ENCODE peak calls at places on chromosomes 4 and X, in six cellular contexts. W is AG04449, O is epithelial cell of esophagus, Z is GM12865, B is foreskin fibroblast, R is fibroblast of lung. F is an unnamed sample.

GRCh38 chrX:103211012-103211715 is 3.7 kb upstream of the BEX4 start:
- DNase-seq in W (no peak), Z (peak), R (peak), O (peak), B (peak), F (peak)

GRCh38 chrX:8042304-8042703 is 115.1 kb upstream of the PNPLA4 start:
- DNase-seq in O (peak), R (no peak), W (no peak), B (no peak), Z (no peak), F (no peak)

GRCh38 chr4:8289956-8290700 is 20.6 kb downstream of the HTRA3 start:
- DNase-seq in Z (no peak), R (no peak), B (no peak), W (no peak), O (no peak), F (no peak)

GRCh38 chr4:37693450-37694190 is 7.4 kb upstream of the RELL1 start:
- DNase-seq in O (peak), W (peak), B (peak), R (peak), Z (no peak), F (peak)

GRCh38 chr4:167218022-167218608 is 16.2 kb downstream of the SPOCK3 start:
- DNase-seq in B (no peak), Z (no peak), R (no peak), W (no peak), O (peak), F (no peak)

GRCh38 chrX:71911023-71911730 is 532 bp downstream of the NHSL2 start:
- DNase-seq in Z (no peak), B (no peak), W (no peak), O (peak), R (no peak), F (no peak)

GRCh38 chrX:119093991-119094741 is 21.4 kb downstream of the CT47C1 start:
- DNase-seq in Z (no peak), W (no peak), O (peak), R (no peak), B (peak), F (no peak)

GRCh38 chr4:23805381-23805780 is 84.5 kb downstream of the PPARGC1A start:
- DNase-seq in Z (no peak), O (no peak), R (peak), W (no peak), B (no peak), F (no peak)

GRCh38 chr4:73341454-73341853 is 62.6 kb upstream of the ALB start:
- DNase-seq in B (peak), Z (peak), R (peak), O (peak), W (no peak), F (peak)

GRCh38 chr4:145285928-145286327 is 105.5 kb upstream of the OTUD4 start:
- DNase-seq in Z (no peak), W (no peak), O (peak), B (peak), R (no peak), F (no peak)

GRCh38 chr4:177119021-177119461 is 190.6 kb upstream of the NEIL3 start:
- DNase-seq in R (peak), Z (no peak), O (no peak), W (no peak), B (no peak), F (peak)

GRCh38 chr4:96472103-96472867 is 632.4 kb downstream of the PDHA2 start:
- DNase-seq in R (no peak), O (peak), W (no peak), Z (no peak), B (no peak), F (no peak)

GRCh38 chr4:90152024-90152423 is 24.8 kb downstream of the CCSER1 start:
- DNase-seq in B (no peak), O (no peak), Z (no peak), R (no peak), W (no peak), F (no peak)

GRCh38 chrX:7147978-7148824 is at the start of gene PUDP:
- DNase-seq in Z (peak), W (no peak), O (peak), R (peak), B (peak), F (peak)

GRCh38 chr4:133866328-133866699 is 335.3 kb downstream of the PABPC4L start:
- DNase-seq in O (no peak), Z (no peak), W (no peak), B (no peak), R (peak), F (peak)

GRCh38 chrX:9318213-9318612 is 146.6 kb upstream of the TBL1X start:
- DNase-seq in B (no peak), W (no peak), Z (no peak), O (no peak), R (no peak), F (no peak)

GRCh38 chr4:8247047-8247930 is 22.3 kb upstream of the HTRA3 start:
- DNase-seq in O (no peak), B (no peak), W (no peak), Z (no peak), R (peak), F (no peak)

GRCh38 chr4:145299380-145300076 is 119.1 kb upstream of the OTUD4 start:
- DNase-seq in Z (peak), O (peak), W (peak), R (peak), B (peak), F (no peak)

GRCh38 chrX:2538016-2538415 is 37.2 kb upstream of the DHRSX start:
- DNase-seq in W (no peak), Z (no peak), O (no peak), B (no peak), R (no peak), F (no peak)

GRCh38 chr4:114615435-114615834 is 16.8 kb downstream of the UGT8 start:
- DNase-seq in B (no peak), W (no peak), R (no peak), Z (no peak), O (no peak), F (no peak)

GRCh38 chr4:145804134-145804533 is 124.2 kb downstream of the C4orf51 start:
- DNase-seq in O (peak), R (peak), B (peak), W (peak), Z (no peak), F (peak)

GRCh38 chr4:152169666-152170065 is 366.2 kb downstream of the FBXW7 start:
- DNase-seq in R (no peak), O (no peak), W (no peak), B (no peak), Z (no peak), F (no peak)

GRCh38 chr4:77021614-77022089 is 54.1 kb downstream of the CCNI start:
- DNase-seq in B (peak), W (peak), Z (no peak), R (peak), O (peak), F (no peak)

GRCh38 chrX:23884427-23885024 is 23.2 kb downstream of the APOO start:
- DNase-seq in W (no peak), R (no peak), B (peak), O (peak), Z (no peak), F (no peak)

GRCh38 chrX:153644356-153645125 is 2.5 kb upstream of the DUSP9 start:
- DNase-seq in B (no peak), O (no peak), R (no peak), Z (no peak), W (no peak), F (no peak)

GRCh38 chr4:2723751-2724150 is 32.4 kb downstream of the TNIP2 start:
- DNase-seq in Z (no peak), W (no peak), R (no peak), B (no peak), O (no peak), F (no peak)

GRCh38 chr4:2716236-2716635 is 39.9 kb downstream of the TNIP2 start:
- DNase-seq in B (no peak), O (no peak), Z (no peak), W (no peak), R (no peak), F (no peak)

GRCh38 chr4:2722033-2722432 is 34.1 kb downstream of the TNIP2 start:
- DNase-seq in R (no peak), W (no peak), B (no peak), O (no peak), Z (no peak), F (no peak)

GRCh38 chr4:2725380-2725779 is 30.8 kb downstream of the TNIP2 start:
- DNase-seq in Z (no peak), R (no peak), B (no peak), W (no peak), O (no peak), F (no peak)

DNA sequence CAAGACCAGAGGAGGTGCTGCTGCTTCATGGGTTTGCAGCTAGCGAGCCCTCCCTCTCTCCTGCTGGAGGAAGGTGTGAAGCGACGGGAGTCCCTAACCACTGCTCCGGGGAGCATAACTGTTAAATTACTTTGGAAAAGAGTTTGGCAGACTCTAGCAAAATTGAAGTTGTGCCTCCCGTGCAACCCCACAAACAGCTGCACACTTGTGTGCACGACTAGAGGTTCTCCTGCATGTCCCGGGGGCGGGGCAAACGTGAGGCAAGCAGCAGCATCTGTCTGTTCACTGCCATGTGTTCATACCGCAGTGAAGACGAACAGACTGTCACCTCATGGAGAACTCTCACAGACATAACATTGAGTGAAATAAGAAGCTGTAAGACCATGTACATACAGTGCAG is 34.5 kb downstream of the TNIP2 start:
- DNase-seq in B (no peak), O (no peak), W (no peak), Z (no peak), R (no peak), F (no peak)
- TF ChIP-seq CTCF in B (no peak), O (no peak), W (no peak), Z (no peak), R (no peak), F (no peak)

GRCh38 chrX:30576881-30577280 is 685 bp downstream of the TASL start:
- DNase-seq in B (no peak), W (no peak), O (no peak), R (no peak), Z (peak), F (no peak)
- H3K4me3 ChIP-seq in B (no peak), W (no peak), O (no peak), R (no peak), Z (peak), F (no peak)

GRCh38 chr4:17762705-17763104 is 18.7 kb downstream of the FAM184B start:
- DNase-seq in Z (peak), W (no peak), B (peak), R (peak), O (peak), F (peak)
- TF ChIP-seq CTCF in Z (peak), W (no peak), B (peak), R (peak), O (peak), F (peak)

GRCh38 chr4:2817701-2818350 is 24.9 kb downstream of the SH3BP2 start:
- DNase-seq in R (no peak), Z (no peak), O (peak), W (no peak), B (no peak), F (no peak)

GRCh38 chr4:2816401-2816954 is 23.6 kb downstream of the SH3BP2 start:
- DNase-seq in O (no peak), W (no peak), Z (no peak), B (no peak), R (no peak), F (no peak)

GRCh38 chr4:2818351-2818939 is 25.2 kb upstream of the ADD1 start:
- DNase-seq in B (no peak), W (no peak), R (no peak), Z (no peak), O (no peak), F (no peak)

GRCh38 chr4:2819244-2820215 is 24.1 kb upstream of the ADD1 start:
- DNase-seq in Z (no peak), W (no peak), R (no peak), B (no peak), O (no peak), F (no peak)

DNA sequence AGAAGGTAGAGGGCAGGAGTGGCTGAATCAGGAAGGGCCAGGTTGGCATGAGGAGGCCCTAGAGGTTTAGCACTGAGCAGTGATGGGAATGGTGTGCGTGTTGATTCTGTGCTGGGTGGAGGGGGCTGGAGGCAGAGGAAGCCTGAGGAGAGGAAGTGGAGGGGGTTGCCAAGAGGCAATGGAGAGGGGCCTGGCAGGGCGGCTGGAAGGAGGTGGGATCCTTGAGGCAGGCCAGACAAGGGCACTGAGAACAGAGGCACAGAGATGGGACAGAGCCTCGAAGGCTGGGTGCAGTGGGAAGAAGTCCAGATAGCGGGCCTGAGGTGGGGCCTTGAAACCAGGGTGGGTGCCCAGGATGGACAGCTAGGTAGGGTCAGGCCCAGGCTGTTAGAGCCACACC is 24.3 kb downstream of the SH3BP2 start:
- DNase-seq in R (no peak), O (no peak), W (no peak), B (no peak), Z (no peak), F (no peak)
- H3K4me3 ChIP-seq in R (no peak), O (no peak), W (no peak), B (no peak), Z (no peak), F (no peak)

GRCh38 chr4:93671093-93671492 is 157.5 kb upstream of the ATOH1 start:
- DNase-seq in R (no peak), B (no peak), W (no peak), Z (no peak), O (no peak), F (no peak)

GRCh38 chr4:93670434-93670833 is 158.1 kb upstream of the ATOH1 start:
- DNase-seq in R (no peak), O (no peak), W (no peak), B (no peak), Z (no peak), F (no peak)
- TF ChIP-seq CTCF in R (no peak), O (no peak), W (no peak), B (no peak), Z (no peak), F (no peak)